ENCODE peak calls at places on chromosomes 16 and 17, in five cellular contexts. L is K562, C is GM12878, J is HepG2, E is A549. M is an unnamed sample.

GRCh38 chr16:47143329-47143676 is 442 bp downstream of the NETO2 start:
- DNase-seq in E (peak; percentile 84), C (no peak), L (peak; percentile 83), J (peak; percentile 66), M (peak; percentile 79)

GRCh38 chr16:23148513-23149266 is 562 bp downstream of the USP31 start:
- DNase-seq in J (peak; percentile 76), E (peak; percentile 59), L (peak; percentile 68), C (no peak), M (peak; percentile 63)

GRCh38 chr17:10196384-10196783 is 2.0 kb downstream of the GAS7 start:
- DNase-seq in L (no peak), C (no peak), J (no peak), E (no peak), M (no peak)

GRCh38 chr17:20189322-20189721 is 180.2 kb downstream of the SPECC1 start:
- DNase-seq in J (no peak), L (no peak), E (no peak), C (no peak), M (no peak)

GRCh38 chr17:71470062-71470461 is 650.8 kb upstream of the SOX9 start:
- DNase-seq in E (no peak), L (no peak), C (no peak), J (no peak), M (no peak)

GRCh38 chr17:17344507-17345293 is 41.5 kb downstream of the NT5M start:
- DNase-seq in C (no peak), L (no peak), J (peak; percentile 68), E (no peak), M (no peak)

GRCh38 chr17:27733771-27734170 is 66.6 kb downstream of the NOS2 start:
- DNase-seq in J (no peak), L (no peak), E (peak; percentile 14), C (no peak), M (no peak)

GRCh38 chr17:50196036-50196435 is 5.4 kb downstream of the COL1A1 start:
- DNase-seq in J (no peak), E (no peak), C (no peak), L (no peak), M (no peak)

GRCh38 chr17:37124074-37124824 is 175.5 kb downstream of the AATF start:
- DNase-seq in L (no peak), J (no peak), E (no peak), C (no peak), M (no peak)

GRCh38 chr16:3443108-3444031 is at the start of the genes NAA60 and ZNF597:
- DNase-seq in L (peak; percentile 69), J (peak; percentile 93), E (peak; percentile 92), C (peak; percentile 74), M (peak; percentile 90)

DNA sequence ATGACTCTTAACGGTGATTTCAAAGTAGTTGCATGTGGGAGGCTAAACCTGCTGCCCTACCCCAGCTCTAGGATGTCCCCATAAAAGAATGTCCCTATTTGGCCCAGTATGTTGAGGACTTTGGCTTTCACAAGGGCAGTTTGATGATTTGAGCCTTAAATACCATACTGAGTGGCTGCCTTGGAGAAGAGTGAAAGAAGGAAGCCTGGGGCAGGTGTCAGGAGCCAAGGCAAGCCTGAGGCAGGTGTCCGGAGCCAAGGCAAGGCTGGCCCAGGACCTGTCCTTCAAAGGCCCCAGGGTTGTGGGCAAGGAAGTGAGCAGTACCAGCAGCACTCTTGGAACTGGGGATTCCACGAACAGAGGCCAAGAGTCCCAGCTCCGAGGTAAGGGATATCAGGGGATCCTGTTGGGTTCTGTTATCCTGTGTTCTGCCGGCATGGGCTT is 18.6 kb downstream of the ST6GALNAC2 start:
- DNase-seq in J (no peak), E (no peak), C (no peak), L (no peak), M (no peak)
- H3K27ac ChIP-seq in J (peak overlapping the region; percentile 45), E (peak overlapping the region; percentile 9), C (no peak overlapping the region), L (peak overlapping the region; percentile 21), M (no peak overlapping the region)

DNA sequence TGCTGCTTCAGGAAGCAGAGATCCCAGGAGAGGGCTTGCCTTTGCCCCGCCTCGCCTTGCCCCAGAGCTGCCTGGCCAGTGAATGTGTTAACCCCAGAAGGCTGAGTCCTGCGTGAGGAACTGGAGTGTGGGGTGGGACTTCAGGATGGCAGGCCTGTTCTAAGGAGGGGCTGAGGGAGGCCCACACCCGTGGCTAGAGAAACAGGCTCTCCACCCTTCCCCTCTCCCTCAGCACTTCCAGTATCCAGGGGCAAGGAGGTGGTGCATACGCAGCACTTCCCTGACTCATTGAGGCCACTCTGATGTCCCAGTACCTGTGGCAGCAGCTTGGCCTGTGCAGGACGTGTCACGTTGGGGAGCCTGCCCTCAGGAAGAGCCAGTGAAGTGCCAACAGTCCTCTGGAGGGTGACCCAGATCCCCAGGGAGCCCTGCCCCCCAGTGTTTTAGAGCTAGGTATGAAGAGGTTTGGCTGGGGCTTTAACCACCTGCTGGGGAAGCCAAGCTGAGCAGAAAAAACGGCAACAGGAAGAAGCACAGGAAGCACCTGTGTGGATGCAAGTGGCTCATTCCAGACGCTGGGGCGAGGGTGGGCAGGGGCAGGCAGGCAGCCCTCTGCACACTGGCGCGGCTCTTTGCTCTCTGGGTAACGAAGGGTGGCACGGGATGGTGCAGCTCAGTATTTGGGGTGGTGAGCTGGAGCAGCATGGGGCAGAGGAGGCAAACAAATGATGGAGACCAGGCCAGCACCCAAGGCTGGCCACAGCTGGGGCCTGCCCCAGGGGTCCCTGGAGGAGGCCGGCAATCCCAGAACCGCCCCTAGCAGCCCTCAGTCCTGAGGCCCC is 14.7 kb upstream of the CTCF start:
- DNase-seq in E (no peak), C (no peak), L (no peak), J (no peak), M (peak; percentile 83)
- TF ChIP-seq MYC in E (no peak), C (no peak), L (no peak), J (no peak), M (no peak)

GRCh38 chr17:38874505-38875419 is 4.9 kb downstream of the LASP1 start:
- DNase-seq in E (no peak), L (no peak), J (no peak), C (no peak), M (no peak)
- H3K27ac ChIP-seq in E (peak overlapping the region; percentile 98), L (no peak overlapping the region), J (no peak overlapping the region), C (no peak overlapping the region), M (no peak overlapping the region)

DNA sequence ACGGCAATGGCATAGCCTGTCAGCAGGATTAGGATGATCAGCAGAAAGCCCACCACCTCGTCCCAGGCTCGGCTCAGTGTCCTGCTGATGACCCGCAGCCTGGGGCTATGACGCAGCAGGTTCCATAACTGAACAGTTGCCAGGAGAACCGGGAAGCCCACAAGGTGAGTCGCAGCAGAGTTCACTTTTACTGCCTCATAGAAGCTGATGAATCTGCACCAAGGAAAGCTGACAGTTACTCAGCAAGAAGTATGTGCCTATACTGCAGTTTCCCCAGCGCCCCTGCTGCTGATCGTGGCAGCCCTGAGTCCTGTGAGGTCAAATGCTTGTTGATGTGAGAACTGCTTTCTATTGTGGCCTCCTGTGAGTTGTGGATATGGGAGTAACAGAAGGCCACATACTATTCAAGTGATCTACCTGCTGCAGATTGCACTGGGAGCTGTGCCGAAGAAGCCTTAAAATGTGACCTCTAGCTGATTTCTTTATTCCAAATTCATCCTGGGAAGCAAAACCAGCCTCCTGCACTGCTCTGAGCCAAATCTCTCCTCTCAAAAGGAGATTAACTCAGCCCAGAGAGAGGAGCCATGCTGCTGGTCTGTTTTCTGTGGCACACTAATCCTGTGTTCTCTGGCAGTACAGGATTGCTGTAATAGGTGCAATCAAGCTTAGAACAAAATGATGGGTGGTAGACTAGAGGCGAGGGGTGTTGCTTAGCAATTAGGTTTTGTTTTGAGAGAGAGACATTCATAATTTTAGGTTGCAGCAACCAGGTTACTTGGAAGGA is 38.8 kb downstream of the IST1 start:
- DNase-seq in C (no peak), E (no peak), J (no peak), L (peak; percentile 22), M (no peak)
- TF ChIP-seq MYC in C (no peak), E (no peak), J (no peak), L (no peak), M (no peak)

DNA sequence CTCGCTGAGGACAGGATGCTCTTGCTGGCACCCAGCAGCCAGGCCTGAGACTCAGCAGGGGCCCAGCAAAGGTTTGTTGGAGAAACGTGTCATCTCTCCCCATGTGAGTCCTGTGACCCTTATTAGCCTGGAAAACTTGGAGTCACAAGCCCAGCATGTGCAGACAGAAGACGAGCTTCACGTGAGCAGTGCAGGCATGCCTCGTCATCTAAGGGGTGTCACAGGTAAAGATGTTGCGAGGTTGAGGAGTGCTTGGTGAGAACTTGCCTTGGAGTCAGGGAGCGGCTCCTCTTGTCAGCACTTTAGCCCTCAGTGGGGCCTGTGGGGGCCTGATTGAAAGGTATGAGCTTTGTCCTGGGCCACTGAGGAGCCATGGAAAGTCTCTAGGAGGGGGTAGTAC is 2.1 kb upstream of the CTRL start:
- DNase-seq in C (no peak), L (no peak), E (no peak), J (no peak), M (no peak)
- H3K27ac ChIP-seq in C (no peak overlapping the region), L (peak overlapping the region; percentile 66), E (no peak overlapping the region), J (peak overlapping the region; percentile 2), M (no peak overlapping the region)

GRCh38 chr17:60495260-60495659 is 30.8 kb downstream of the APPBP2 start:
- DNase-seq in E (no peak), C (no peak), L (no peak), J (no peak), M (no peak)
- TF ChIP-seq MYC in E (no peak), C (no peak), L (no peak), J (no peak), M (no peak)

GRCh38 chr16:65757064-65757463 is 609.4 kb upstream of the CDH5 start:
- DNase-seq in J (no peak), E (no peak), L (no peak), C (no peak), M (no peak)
- H3K27ac ChIP-seq in J (no peak overlapping the region), E (no peak overlapping the region), L (no peak overlapping the region), C (no peak overlapping the region), M (no peak overlapping the region)

GRCh38 chr17:42052478-42052877 is 2.1 kb upstream of the C17orf113 start:
- DNase-seq in C (no peak), J (no peak), E (no peak), L (no peak), M (no peak)

GRCh38 chr17:42051645-42052044 is 1.2 kb upstream of the C17orf113 start:
- DNase-seq in J (no peak), C (no peak), E (no peak), L (no peak), M (no peak)

GRCh38 chr17:42049834-42050359 is 504 bp downstream of the C17orf113 start:
- DNase-seq in C (no peak), L (no peak), E (no peak), J (no peak), M (no peak)

GRCh38 chr17:42051013-42051400 is 606 bp upstream of the C17orf113 start:
- DNase-seq in J (no peak), C (no peak), L (no peak), E (no peak), M (no peak)

GRCh38 chr17:42050360-42051012 is at the start of gene C17orf113:
- DNase-seq in E (peak; percentile 61), L (peak; percentile 93), J (peak; percentile 51), C (no peak), M (peak; percentile 36)
- TF ChIP-seq MYC in E (no peak), L (peak; percentile 13), J (peak; percentile 59), C (no peak), M (no peak)

M was measured in endothelial cell of umbilical vein.